ENCODE peak calls at places on chromosomes 1 and 21, in six cellular contexts. Y, H, M, D, Z and O are unnamed samples. For H3K27me3 and H3K4me1, the result is how much of the 10 kb centered on the place peaks cover.

GRCh38 chr1:204989266-204990058 is 53.5 kb upstream of the CNTN2 start:
- DNase-seq in Y (peak), H (peak), M (peak), D (peak), Z (peak), O (peak)

GRCh38 chr1:85612704-85613361 is 32.3 kb downstream of the CCN1 start:
- DNase-seq in Y (no peak), H (peak), M (peak), D (no peak), Z (peak), O (no peak)

GRCh38 chr1:50829010-50829958 is 130.8 kb downstream of the FAF1 start:
- DNase-seq in Y (no peak), H (no peak), M (peak), D (peak), Z (no peak), O (no peak)

GRCh38 chr1:91697322-91698260 is 188.4 kb downstream of the TGFBR3 start:
- DNase-seq in Y (no peak), H (peak), M (peak), D (no peak), Z (no peak), O (no peak)

GRCh38 chr1:151790940-151791651 is 796 bp upstream of the TDRKH start:
- DNase-seq in Y (no peak), H (no peak), M (no peak), D (no peak), Z (no peak), O (peak)

GRCh38 chr1:47782414-47783165 is 214.6 kb downstream of the TRABD2B start:
- DNase-seq in Y (no peak), H (no peak), M (peak), D (no peak), Z (no peak), O (no peak)

GRCh38 chr1:235823684-235824083 is 43.0 kb downstream of the LYST start:
- DNase-seq in Y (no peak), H (no peak), M (no peak), D (no peak), Z (no peak), O (no peak)

GRCh38 chr1:46183119-46183842 is 7.0 kb upstream of the P3R3URF start:
- DNase-seq in Y (peak), H (peak), M (peak), D (peak), Z (peak), O (no peak)

GRCh38 chr1:60390593-60391282 is 317.2 kb upstream of the C1orf87 start:
- DNase-seq in Y (no peak), H (no peak), M (no peak), D (no peak), Z (no peak), O (no peak)

GRCh38 chr1:48710318-48710717 is 66.4 kb downstream of the BEND5 start:
- DNase-seq in Y (no peak), H (no peak), M (no peak), D (no peak), Z (peak), O (no peak)

GRCh38 chr1:74673351-74674111 is at the start of gene ERICH3:
- DNase-seq in Y (no peak), H (no peak), M (peak), D (no peak), Z (peak), O (no peak)

GRCh38 chr1:29255134-29255666 is 18.9 kb downstream of the PTPRU start:
- DNase-seq in Y (no peak), H (no peak), M (no peak), D (no peak), Z (no peak), O (no peak)

GRCh38 chr1:78726686-78727085 is 77.1 kb downstream of the IFI44 start:
- DNase-seq in Y (no peak), H (peak), M (peak), D (no peak), Z (no peak), O (no peak)

GRCh38 chr21:35266546-35266945 is 217.4 kb upstream of the RUNX1 start:
- DNase-seq in Y (no peak), H (no peak), M (no peak), D (no peak), Z (no peak), O (no peak)

GRCh38 chr1:198201956-198202784 is 45.4 kb downstream of the NEK7 start:
- DNase-seq in Y (no peak), H (no peak), M (no peak), D (no peak), Z (no peak), O (no peak)

DNA sequence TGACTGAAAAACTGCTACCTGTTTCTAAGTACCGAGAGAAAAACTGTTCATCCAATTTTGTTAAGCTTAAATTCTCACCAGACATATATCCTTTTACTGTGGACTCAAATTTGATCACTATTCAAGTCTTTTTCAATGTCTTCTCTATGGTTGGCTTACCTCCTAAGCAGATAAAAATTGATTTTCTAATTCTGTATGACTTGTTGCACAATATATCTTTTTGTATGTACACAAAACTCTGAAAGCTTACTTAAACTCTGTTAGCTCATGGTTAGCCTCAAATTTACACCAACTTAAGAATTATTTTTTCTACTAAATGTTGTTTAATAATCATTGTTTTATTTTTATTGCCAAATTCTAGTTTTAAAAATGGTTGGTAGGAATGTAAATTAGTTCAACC is 715.4 kb downstream of the LTN1 start:
- DNase-seq in Y (no peak), H (no peak), M (no peak), D (no peak), Z (no peak), O (no peak)
- H3K27me3 ChIP-seq in Y (under half), H (under half), M (under half), D (under half), Z (under half), O (under half)

GRCh38 chr1:154423988-154424326 is 18.8 kb downstream of the IL6R start:
- DNase-seq in Y (no peak), H (no peak), M (no peak), D (no peak), Z (no peak), O (no peak)
- H3K4me1 ChIP-seq in Y (half or more), H (under half), M (under half), D (under half), Z (under half), O (under half)

GRCh38 chr1:18632711-18633427 is 2.2 kb downstream of the PAX7 start:
- DNase-seq in Y (no peak), H (no peak), M (no peak), D (no peak), Z (peak), O (no peak)
- H3K27me3 ChIP-seq in Y (half or more), H (half or more), M (half or more), D (under half), Z (half or more), O (half or more)

GRCh38 chr1:31683997-31684396 is 19.8 kb downstream of the COL16A1 start:
- DNase-seq in Y (peak), H (no peak), M (no peak), D (no peak), Z (peak), O (peak)
- H3K4me1 ChIP-seq in Y (under half), H (under half), M (under half), D (under half), Z (under half), O (under half)

GRCh38 chr1:43309626-43310025 is 8.8 kb downstream of the TIE1 start:
- DNase-seq in Y (no peak), H (peak), M (no peak), D (no peak), Z (no peak), O (no peak)

GRCh38 chr1:43311521-43311920 is 10.7 kb downstream of the TIE1 start:
- DNase-seq in Y (no peak), H (no peak), M (no peak), D (no peak), Z (no peak), O (no peak)

GRCh38 chr1:43306688-43307457 is 6.1 kb downstream of the TIE1 start:
- DNase-seq in Y (no peak), H (no peak), M (no peak), D (no peak), Z (no peak), O (no peak)

GRCh38 chr1:43307458-43308158 is 6.8 kb downstream of the TIE1 start:
- DNase-seq in Y (no peak), H (no peak), M (no peak), D (no peak), Z (no peak), O (no peak)

DNA sequence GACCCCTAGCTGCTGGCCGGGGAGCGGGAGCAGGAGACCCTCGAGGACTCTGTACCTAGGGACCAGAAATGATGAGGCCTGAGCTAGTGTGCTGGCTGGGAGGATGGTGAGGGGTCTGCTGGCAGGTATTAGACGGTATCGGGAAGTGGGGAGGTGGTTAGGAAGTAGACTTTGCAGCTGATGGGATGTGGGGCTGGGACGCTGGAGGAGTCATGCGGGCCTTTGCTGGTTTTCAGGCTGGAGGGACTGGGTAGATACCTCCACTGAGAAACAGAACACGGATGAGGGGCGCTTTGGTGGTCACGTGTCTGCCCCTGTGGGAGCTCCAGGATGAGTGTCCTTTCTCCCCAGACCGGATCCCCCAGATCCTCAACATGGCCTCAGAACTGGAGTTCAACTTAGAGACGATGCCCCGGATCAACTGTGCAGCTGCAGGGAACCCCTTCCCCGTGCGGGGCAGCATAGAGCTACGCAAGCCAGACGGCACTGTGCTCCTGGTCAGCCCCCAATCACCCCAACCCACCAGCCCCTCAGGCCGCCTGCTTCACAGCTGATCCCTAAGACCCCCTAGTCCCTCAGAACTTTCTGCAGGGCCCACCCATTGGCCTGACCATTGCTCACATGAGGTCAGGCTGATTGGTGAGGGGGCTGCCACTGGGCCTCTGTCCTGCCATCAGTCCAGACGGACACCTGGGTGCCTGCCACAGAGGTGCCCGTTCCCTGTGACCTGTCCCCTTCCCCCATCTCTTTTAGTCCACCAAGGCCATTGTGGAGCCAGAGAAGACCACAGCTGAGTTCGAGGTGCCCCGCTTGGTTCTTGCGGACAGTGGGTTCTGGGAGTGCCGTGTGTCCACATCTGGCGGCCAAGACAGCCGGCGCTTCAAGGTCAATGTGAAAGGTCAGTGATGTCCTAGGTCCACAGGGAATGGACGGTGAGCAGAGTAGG is 8.1 kb downstream of the TIE1 start:
- DNase-seq in Y (no peak), H (no peak), M (no peak), D (no peak), Z (no peak), O (no peak)
- H3K27me3 ChIP-seq in Y (under half), H (under half), M (under half), D (under half), Z (under half), O (under half)

GRCh38 chr1:53120659-53121058 is 21.8 kb downstream of the SLC1A7 start:
- DNase-seq in Y (no peak), H (no peak), M (no peak), D (no peak), Z (peak), O (no peak)

GRCh38 chr1:53121319-53122172 is 20.9 kb downstream of the SLC1A7 start:
- DNase-seq in Y (peak), H (peak), M (peak), D (no peak), Z (no peak), O (peak)

GRCh38 chr1:53122847-53123461 is 19.5 kb downstream of the SLC1A7 start:
- DNase-seq in Y (no peak), H (no peak), M (no peak), D (no peak), Z (no peak), O (no peak)

GRCh38 chr1:53123462-53124129 is 18.8 kb downstream of the SLC1A7 start:
- DNase-seq in Y (no peak), H (peak), M (peak), D (no peak), Z (no peak), O (no peak)

DNA sequence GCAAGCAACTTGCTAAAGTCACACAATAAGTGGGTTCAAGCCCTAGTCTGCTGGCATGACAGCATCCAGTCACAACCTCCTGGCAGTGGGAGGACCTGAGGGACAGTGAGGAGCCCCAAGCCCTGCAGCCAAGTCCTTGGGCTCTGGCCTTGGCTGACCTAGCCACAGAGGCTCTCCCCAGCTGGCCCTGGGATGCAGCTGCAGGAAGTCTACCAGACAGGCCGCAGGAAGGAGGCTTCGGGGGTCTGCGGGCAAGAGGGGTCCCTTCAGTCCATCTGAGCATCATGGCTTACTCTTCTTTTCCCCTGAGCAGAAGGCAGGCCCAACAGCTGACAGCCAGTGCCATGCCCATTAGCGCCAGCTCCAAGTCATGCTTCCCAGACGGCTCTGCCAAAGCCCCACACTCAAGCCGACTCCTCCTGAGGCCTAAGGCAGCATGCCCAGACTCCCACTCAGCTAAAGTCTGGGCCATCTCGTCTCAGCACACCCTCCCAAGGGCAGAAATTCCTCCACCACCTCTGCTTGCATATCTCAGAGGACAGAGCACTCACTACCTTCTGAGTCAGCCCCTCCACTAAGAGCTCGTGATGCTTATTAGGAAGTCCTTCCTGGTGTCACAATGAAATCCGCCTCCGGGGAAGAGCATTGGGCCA is 20.1 kb downstream of the SLC1A7 start:
- DNase-seq in Y (no peak), H (peak), M (peak), D (no peak), Z (no peak), O (no peak)
- H3K4me1 ChIP-seq in Y (half or more), H (under half), M (under half), D (under half), Z (under half), O (under half)

DNA sequence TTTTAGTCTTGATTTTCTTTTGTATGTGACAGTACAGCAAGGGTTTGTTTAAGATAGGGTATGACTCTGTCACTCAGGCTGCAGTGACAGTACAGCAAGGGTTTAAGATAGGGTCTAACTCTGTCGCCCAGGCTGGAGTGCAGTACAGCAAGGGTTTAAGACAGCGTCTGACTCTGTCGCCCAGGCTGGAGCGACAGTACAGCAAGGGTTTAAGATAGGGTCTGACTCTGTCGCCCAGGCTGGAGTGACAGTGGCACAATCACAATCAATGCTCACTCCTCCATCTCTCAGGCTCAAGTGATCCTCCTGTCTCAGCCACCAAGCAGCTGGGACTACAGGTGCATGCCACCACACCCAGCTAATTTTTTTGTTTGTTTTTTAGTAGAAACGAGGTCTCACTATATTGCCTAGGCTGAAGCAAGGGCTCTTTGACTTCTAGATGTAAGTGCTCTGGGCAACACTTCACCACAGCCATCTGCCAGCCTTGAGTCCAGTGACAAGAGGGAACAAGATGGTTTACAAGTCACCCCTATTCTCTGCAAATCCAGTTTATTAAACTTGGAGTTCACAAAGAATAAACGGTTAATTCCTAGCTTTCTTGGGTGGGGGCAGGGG is 965 bp upstream of the SH2D5 start:
- DNase-seq in Y (no peak), H (no peak), M (no peak), D (no peak), Z (no peak), O (no peak)
- H3K27me3 ChIP-seq in Y (under half), H (under half), M (under half), D (under half), Z (under half), O (under half)

GRCh38 chr1:866095-866494 is 57.6 kb upstream of the SAMD11 start:
- DNase-seq in Y (no peak), H (no peak), M (no peak), D (no peak), Z (no peak), O (no peak)

GRCh38 chr1:869499-870244 is 54.1 kb upstream of the SAMD11 start:
- DNase-seq in Y (peak), H (peak), M (peak), D (peak), Z (peak), O (peak)
- H3K4me1 ChIP-seq in Y (under half), H (under half), M (under half), D (under half), Z (under half), O (under half)

GRCh38 chr1:154833841-154834240 is 36.2 kb downstream of the KCNN3 start:
- DNase-seq in Y (no peak), H (no peak), M (no peak), D (no peak), Z (no peak), O (no peak)

GRCh38 chr1:154832384-154832783 is 37.7 kb downstream of the KCNN3 start:
- DNase-seq in Y (no peak), H (no peak), M (no peak), D (no peak), Z (no peak), O (no peak)

GRCh38 chr1:154835531-154836285 is 34.4 kb downstream of the KCNN3 start:
- DNase-seq in Y (no peak), H (no peak), M (no peak), D (no peak), Z (no peak), O (no peak)

GRCh38 chr1:154829062-154829461 is 41.0 kb downstream of the KCNN3 start:
- DNase-seq in Y (no peak), H (no peak), M (no peak), D (no peak), Z (no peak), O (no peak)

DNA sequence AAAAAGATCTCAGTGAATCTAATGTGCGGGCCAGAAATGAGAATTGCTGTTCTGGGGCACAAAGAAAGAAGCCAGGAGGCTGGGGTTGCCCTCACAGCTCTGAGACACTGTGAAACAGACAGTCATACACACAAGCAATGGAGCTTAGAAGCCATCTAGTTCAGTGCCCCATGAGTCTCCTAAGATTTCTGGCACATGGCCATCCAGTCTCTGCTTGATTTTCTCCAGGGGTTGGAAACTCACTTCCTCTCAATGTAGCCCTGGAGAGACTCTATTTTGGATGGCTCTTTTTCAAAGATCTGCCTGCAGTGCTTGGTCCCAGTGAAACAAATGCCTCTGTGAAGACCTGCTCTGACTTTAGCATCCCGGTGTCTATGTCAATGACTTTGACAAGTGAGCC is 38.6 kb downstream of the KCNN3 start:
- DNase-seq in Y (no peak), H (no peak), M (no peak), D (no peak), Z (no peak), O (no peak)
- H3K27me3 ChIP-seq in Y (under half), H (half or more), M (under half), D (under half), Z (under half), O (under half)

GRCh38 chr1:4265836-4266235 is 365.8 kb upstream of the C1orf174 start:
- DNase-seq in Y (no peak), H (no peak), M (no peak), D (no peak), Z (no peak), O (no peak)
- H3K4me1 ChIP-seq in Y (under half), H (under half), M (under half), D (under half), Z (under half), O (under half)